ENCODE peak calls at places on chromosomes 13 and 19, in four cellular contexts. Z is T-helper 1 cell; N is NCI-H187; E is stimulated activated naive B cell treated with anti-CD40 and anti-IgM and Interleukin-4, amounts not matched to agents 10 μg/mL and 1 μg/mL and 100 μg/mL, for 72 hours. W is an unnamed sample.

GRCh38 chr13:91142572-91142971 is 204.9 kb upstream of the MIR17HG start:
- DNase-seq in E (no peak), Z (no peak), N (no peak), W (no peak)

GRCh38 chr19:39078436-39079200 is 5.5 kb upstream of the ACP7 start:
- DNase-seq in Z (no peak), N (no peak), E (no peak), W (no peak)

GRCh38 chr19:56405062-56405461 is 930 bp downstream of the ZNF583 start:
- DNase-seq in E (no peak), Z (no peak), N (no peak), W (no peak)

GRCh38 chr13:40232321-40232720 is 434.1 kb downstream of the FOXO1 start:
- DNase-seq in N (no peak), Z (no peak), E (no peak), W (no peak)

GRCh38 chr19:29487432-29487831 is 38.4 kb upstream of the VSTM2B start:
- DNase-seq in E (no peak), Z (no peak), N (no peak), W (no peak)

GRCh38 chr19:1690570-1691307 is 38.3 kb upstream of the TCF3 start:
- DNase-seq in E (peak; percentile 35), N (no peak), Z (no peak), W (no peak)

GRCh38 chr19:6458695-6459355 is 767 bp downstream of the SLC25A23 start:
- DNase-seq in E (no peak), N (no peak), Z (no peak), W (peak; percentile 62)

GRCh38 chr19:36245210-36246005 is 30.5 kb downstream of the ZNF146 start:
- DNase-seq in N (peak; percentile 27), Z (no peak), E (no peak), W (no peak)

GRCh38 chr13:38415233-38415632 is 65.6 kb downstream of the UFM1 start:
- DNase-seq in E (peak; percentile 10), Z (no peak), N (no peak), W (no peak)

GRCh38 chr13:76885203-76886004 is 801 bp downstream of the KCTD12 start:
- DNase-seq in E (peak; percentile 49), N (no peak), Z (peak; percentile 48), W (peak; percentile 36)

GRCh38 chr19:22332924-22333323 is 46.7 kb downstream of the ZNF729 start:
- DNase-seq in Z (no peak), N (no peak), E (no peak), W (no peak)

GRCh38 chr13:48155850-48156249 is 60.9 kb upstream of the MED4 start:
- DNase-seq in Z (peak; percentile 21), N (no peak), E (no peak), W (no peak)

GRCh38 chr19:55369651-55370304 is 485 bp downstream of the IL11 start:
- DNase-seq in N (no peak), E (no peak), Z (peak; percentile 25), W (peak; percentile 93)

GRCh38 chr19:44585371-44586141 is 27.8 kb upstream of the IGSF23 start:
- DNase-seq in Z (no peak), E (no peak), N (no peak), W (no peak)

GRCh38 chr13:73708393-73708985 is 425.7 kb downstream of the KLF12 start:
- DNase-seq in N (peak; percentile 48), E (peak; percentile 6), Z (peak; percentile 36), W (peak; percentile 9)

GRCh38 chr13:113033054-113033453 is 64.0 kb downstream of the MCF2L start:
- DNase-seq in E (no peak), N (no peak), Z (no peak), W (no peak)

GRCh38 chr13:103873725-103874124 is 807.5 kb upstream of the SLC10A2 start:
- DNase-seq in Z (no peak), E (no peak), N (no peak), W (no peak)

GRCh38 chr19:49849433-49850220 is 1.3 kb upstream of the PTOV1 start:
- DNase-seq in N (no peak), Z (no peak), E (no peak), W (no peak)

GRCh38 chr19:7748756-7749155 is 1.4 kb upstream of the CD209 start:
- DNase-seq in E (no peak), Z (no peak), N (no peak), W (no peak)